ENCODE peak calls at places on chromosomes 12 and 14, in five cellular contexts. V is HuH-7, Q is HT1080, R is EL, M is HFFc6. W is an unnamed sample.

GRCh38 chr12:41250748-41251147 is 62.6 kb downstream of the PDZRN4 start:
- DNase-seq in V (no peak), Q (no peak), R (no peak), M (no peak), W (no peak)

GRCh38 chr14:64060199-64060545 is 207.4 kb downstream of the SYNE2 start:
- DNase-seq in V (no peak), Q (no peak), R (no peak), M (no peak), W (no peak)

GRCh38 chr14:88026890-88027289 is 22.0 kb downstream of the GPR65 start:
- DNase-seq in V (no peak), Q (no peak), R (no peak), M (no peak), W (no peak)

GRCh38 chr12:104957388-104958008 is 592 bp downstream of the SLC41A2 start:
- DNase-seq in V (peak; percentile 52), Q (peak; percentile 10), R (peak; percentile 17), M (no peak), W (no peak)

GRCh38 chr12:65203376-65203775 is 34.0 kb downstream of the LEMD3 start:
- DNase-seq in V (no peak), Q (no peak), R (no peak), M (no peak), W (no peak)

GRCh38 chr14:33839193-33840076 is 111.4 kb downstream of the EGLN3 start:
- DNase-seq in V (peak; percentile 32), Q (no peak), R (peak; percentile 40), M (peak; percentile 32), W (peak; percentile 5)

GRCh38 chr12:48890657-48891418 is 25.2 kb upstream of the RND1 start:
- DNase-seq in V (peak; percentile 76), Q (peak; percentile 75), R (peak; percentile 72), M (peak; percentile 55), W (peak; percentile 39)

GRCh38 chr14:44700694-44701093 is 193.6 kb upstream of the FSCB start:
- DNase-seq in V (no peak), Q (no peak), R (no peak), M (no peak), W (peak; percentile 32)

GRCh38 chr12:130084359-130084758 is 77.9 kb upstream of the FZD10 start:
- DNase-seq in V (no peak), Q (no peak), R (no peak), M (no peak), W (no peak)

GRCh38 chr14:89719371-89720075 is 235.0 kb downstream of the EFCAB11 start:
- DNase-seq in V (no peak), Q (no peak), R (no peak), M (no peak), W (no peak)

GRCh38 chr14:36556811-36557433 is 25.5 kb downstream of the NKX2-8 start:
- DNase-seq in V (peak; percentile 14), Q (peak; percentile 17), R (peak; percentile 17), M (no peak), W (no peak)

GRCh38 chr12:51218607-51219161 is 822 bp upstream of the POU6F1 start:
- DNase-seq in V (peak; percentile 67), Q (no peak), R (no peak), M (no peak), W (no peak)

GRCh38 chr12:58564721-58565120 is 355.6 kb downstream of the LRIG3 start:
- DNase-seq in V (no peak), Q (no peak), R (peak; percentile 17), M (no peak), W (no peak)

GRCh38 chr14:77033622-77034521 is 5.4 kb upstream of the IRF2BPL start:
- DNase-seq in V (peak; percentile 88), Q (peak; percentile 89), R (peak; percentile 89), M (peak; percentile 62), W (peak; percentile 70)

GRCh38 chr12:79252358-79253075 is 387.9 kb downstream of the SYT1 start:
- DNase-seq in V (no peak), Q (peak; percentile 61), R (no peak), M (no peak), W (no peak)

GRCh38 chr14:54796961-54797360 is 105.7 kb downstream of the GCH1 start:
- DNase-seq in V (no peak), Q (peak; percentile 86), R (peak; percentile 89), M (peak; percentile 77), W (peak; percentile 49)